ENCODE peak calls at places on chromosomes 6 and 20, in seven cellular contexts. One of them, this sample, is unnamed.
A peak's percentile ranks its signal among the peaks of the same experiment; 100 is the strongest.

GRCh38 chr6:93468291-93468690 is 48.9 kb upstream of the EPHA7 start:
- DNase-seq in heart left ventricle: no peak
- DNase-seq in spleen: no peak
- DNase-seq in mammary epithelial cell: no peak
- DNase-seq in fibroblast of lung: peak; percentile 65
- DNase-seq in pancreas: no peak
- DNase-seq in heart right ventricle: no peak
- DNase-seq in this sample: no peak

GRCh38 chr6:43940393-43941087 is 170.5 kb downstream of the VEGFA start:
- DNase-seq in heart left ventricle: no peak
- DNase-seq in spleen: peak; percentile 49
- DNase-seq in mammary epithelial cell: no peak
- DNase-seq in fibroblast of lung: no peak
- DNase-seq in pancreas: no peak
- DNase-seq in heart right ventricle: no peak
- DNase-seq in this sample: no peak

GRCh38 chr6:156061465-156061864 is 605.8 kb upstream of the NOX3 start:
- DNase-seq in heart left ventricle: no peak
- DNase-seq in spleen: no peak
- DNase-seq in mammary epithelial cell: no peak
- DNase-seq in fibroblast of lung: no peak
- DNase-seq in pancreas: no peak
- DNase-seq in heart right ventricle: no peak
- DNase-seq in this sample: no peak

GRCh38 chr6:14110001-14110818 is 7.4 kb upstream of the CD83 start:
- DNase-seq in heart left ventricle: no peak
- DNase-seq in spleen: no peak
- DNase-seq in mammary epithelial cell: no peak
- DNase-seq in fibroblast of lung: no peak
- DNase-seq in pancreas: no peak
- DNase-seq in heart right ventricle: no peak
- DNase-seq in this sample: no peak

GRCh38 chr6:53358440-53359087 is 9.8 kb upstream of the ELOVL5 start:
- DNase-seq in heart left ventricle: no peak
- DNase-seq in spleen: peak; percentile 87
- DNase-seq in mammary epithelial cell: no peak
- DNase-seq in fibroblast of lung: no peak
- DNase-seq in pancreas: peak; percentile 16
- DNase-seq in heart right ventricle: no peak
- DNase-seq in this sample: no peak

GRCh38 chr20:15327123-15327522 is 989.7 kb upstream of the FLRT3 start:
- DNase-seq in heart left ventricle: no peak
- DNase-seq in spleen: no peak
- DNase-seq in mammary epithelial cell: no peak
- DNase-seq in fibroblast of lung: no peak
- DNase-seq in pancreas: no peak
- DNase-seq in heart right ventricle: no peak
- DNase-seq in this sample: no peak

GRCh38 chr6:41939848-41940758 is 1.5 kb downstream of the CCND3 start:
- DNase-seq in heart left ventricle: no peak
- DNase-seq in spleen: peak; percentile 80
- DNase-seq in mammary epithelial cell: peak; percentile 18
- DNase-seq in fibroblast of lung: peak; percentile 61
- DNase-seq in pancreas: no peak
- DNase-seq in heart right ventricle: peak; percentile 13
- DNase-seq in this sample: no peak

GRCh38 chr6:116971959-116972358 is 94.9 kb downstream of the RFX6 start:
- DNase-seq in heart left ventricle: no peak
- DNase-seq in spleen: no peak
- DNase-seq in mammary epithelial cell: peak; percentile 30
- DNase-seq in fibroblast of lung: peak; percentile 23
- DNase-seq in pancreas: peak; percentile 13
- DNase-seq in heart right ventricle: no peak
- DNase-seq in this sample: no peak

GRCh38 chr6:166007349-166008263 is 160.0 kb downstream of the TBXT start:
- DNase-seq in heart left ventricle: peak; percentile 84
- DNase-seq in spleen: no peak
- DNase-seq in mammary epithelial cell: no peak
- DNase-seq in fibroblast of lung: peak; percentile 80
- DNase-seq in pancreas: peak; percentile 50
- DNase-seq in heart right ventricle: peak; percentile 75
- DNase-seq in this sample: no peak

DNA sequence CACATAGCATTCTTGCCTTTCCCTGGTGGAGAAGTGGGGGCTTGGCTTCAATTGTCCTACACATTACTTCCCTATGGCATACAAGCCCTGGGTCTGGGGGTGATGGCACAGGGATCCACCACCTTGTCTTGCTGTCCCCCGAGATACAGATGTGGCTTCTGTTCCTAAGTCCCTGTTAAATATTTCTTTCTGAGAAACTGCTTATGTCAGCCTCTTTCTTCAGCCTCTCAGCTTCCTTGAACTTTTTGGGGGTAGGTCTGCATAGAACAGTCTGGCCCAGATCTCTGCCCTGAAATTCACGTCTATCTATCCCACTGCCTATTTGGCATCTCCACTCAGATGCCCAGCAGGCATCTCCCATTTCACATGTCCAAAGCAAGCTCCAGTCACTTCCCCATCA is 177.4 kb downstream of the SCP2D1 start:
- DNase-seq in heart left ventricle: no peak
- DNase-seq in spleen: no peak
- DNase-seq in mammary epithelial cell: no peak
- DNase-seq in fibroblast of lung: no peak
- DNase-seq in pancreas: no peak
- DNase-seq in heart right ventricle: no peak
- DNase-seq in this sample: no peak
- TF ChIP-seq CTCF in heart left ventricle: no peak
- TF ChIP-seq CTCF in spleen: no peak
- TF ChIP-seq CTCF in mammary epithelial cell: no peak
- TF ChIP-seq CTCF in fibroblast of lung: no peak
- TF ChIP-seq CTCF in pancreas: no peak
- TF ChIP-seq CTCF in heart right ventricle: no peak
- TF ChIP-seq CTCF in this sample: no peak

GRCh38 chr6:6875818-6876470 is 231.8 kb upstream of the RREB1 start:
- DNase-seq in heart left ventricle: no peak
- DNase-seq in spleen: no peak
- DNase-seq in mammary epithelial cell: peak; percentile 71
- DNase-seq in fibroblast of lung: peak; percentile 86
- DNase-seq in pancreas: no peak
- DNase-seq in heart right ventricle: no peak
- DNase-seq in this sample: no peak
- H3K27ac ChIP-seq in heart left ventricle: no peak overlapping the region
- H3K27ac ChIP-seq in spleen: peak overlapping the region; percentile 28
- H3K27ac ChIP-seq in mammary epithelial cell: no peak overlapping the region
- H3K27ac ChIP-seq in fibroblast of lung: no peak overlapping the region
- H3K27ac ChIP-seq in pancreas: no peak overlapping the region
- H3K27ac ChIP-seq in heart right ventricle: no peak overlapping the region
- H3K27ac ChIP-seq in this sample: no peak overlapping the region

GRCh38 chr6:68639826-68640505 is 4.9 kb downstream of the ADGRB3 start:
- DNase-seq in heart left ventricle: no peak
- DNase-seq in spleen: no peak
- DNase-seq in mammary epithelial cell: no peak
- DNase-seq in fibroblast of lung: no peak
- DNase-seq in pancreas: no peak
- DNase-seq in heart right ventricle: no peak
- DNase-seq in this sample: no peak
- H3K4me3 ChIP-seq in heart left ventricle: peak overlapping the region; percentile 39
- H3K4me3 ChIP-seq in spleen: no peak overlapping the region
- H3K4me3 ChIP-seq in mammary epithelial cell: no peak overlapping the region
- H3K4me3 ChIP-seq in fibroblast of lung: peak overlapping the region; percentile 54
- H3K4me3 ChIP-seq in pancreas: peak overlapping the region; percentile 5
- H3K4me3 ChIP-seq in heart right ventricle: peak overlapping the region; percentile 40
- H3K4me3 ChIP-seq in this sample: peak overlapping the region; percentile 70

GRCh38 chr20:62141397-62142251 is 1.6 kb downstream of the PSMA7 start:
- DNase-seq in heart left ventricle: no peak
- DNase-seq in spleen: no peak
- DNase-seq in mammary epithelial cell: peak; percentile 51
- DNase-seq in fibroblast of lung: no peak
- DNase-seq in pancreas: peak; percentile 64
- DNase-seq in heart right ventricle: no peak
- DNase-seq in this sample: no peak
- TF ChIP-seq CTCF in heart left ventricle: peak; percentile 45
- TF ChIP-seq CTCF in spleen: no peak
- TF ChIP-seq CTCF in mammary epithelial cell: peak; percentile 58
- TF ChIP-seq CTCF in fibroblast of lung: peak; percentile 39
- TF ChIP-seq CTCF in pancreas: no peak
- TF ChIP-seq CTCF in heart right ventricle: no peak
- TF ChIP-seq CTCF in this sample: no peak

DNA sequence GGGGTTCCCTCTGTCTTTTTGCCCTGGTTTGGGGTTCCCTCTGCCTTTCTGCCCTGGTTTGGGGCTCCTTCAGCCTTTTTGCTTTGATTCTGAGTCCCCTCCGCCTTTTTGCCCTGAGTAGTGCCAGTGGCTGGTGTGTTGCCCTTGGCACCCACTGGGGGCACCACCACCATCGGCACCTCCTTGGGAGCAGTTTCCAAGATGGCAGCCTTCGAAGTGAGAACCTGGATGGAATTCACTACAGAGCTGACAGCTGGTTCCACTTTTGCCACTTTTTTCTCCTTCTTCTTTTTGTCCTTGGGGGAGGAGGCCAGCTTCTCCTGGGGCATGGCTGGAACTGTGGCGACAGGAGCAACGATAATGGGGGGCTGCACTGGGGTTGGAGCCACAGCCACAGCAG is 22.2 kb downstream of the RRBP1 start:
- DNase-seq in heart left ventricle: no peak
- DNase-seq in spleen: peak; percentile 17
- DNase-seq in mammary epithelial cell: no peak
- DNase-seq in fibroblast of lung: no peak
- DNase-seq in pancreas: no peak
- DNase-seq in heart right ventricle: no peak
- DNase-seq in this sample: no peak
- H3K27ac ChIP-seq in heart left ventricle: no peak overlapping the region
- H3K27ac ChIP-seq in spleen: no peak overlapping the region
- H3K27ac ChIP-seq in mammary epithelial cell: no peak overlapping the region
- H3K27ac ChIP-seq in fibroblast of lung: no peak overlapping the region
- H3K27ac ChIP-seq in pancreas: peak overlapping the region; percentile 42
- H3K27ac ChIP-seq in heart right ventricle: no peak overlapping the region
- H3K27ac ChIP-seq in this sample: no peak overlapping the region

GRCh38 chr6:124961468-124961783 is 811 bp upstream of the RNF217 start:
- DNase-seq in heart left ventricle: no peak
- DNase-seq in spleen: no peak
- DNase-seq in mammary epithelial cell: no peak
- DNase-seq in fibroblast of lung: no peak
- DNase-seq in pancreas: no peak
- DNase-seq in heart right ventricle: no peak
- DNase-seq in this sample: no peak

GRCh38 chr6:124961784-124962611 is at the start of gene RNF217:
- DNase-seq in heart left ventricle: peak; percentile 84
- DNase-seq in spleen: peak; percentile 87
- DNase-seq in mammary epithelial cell: peak; percentile 62
- DNase-seq in fibroblast of lung: peak; percentile 80
- DNase-seq in pancreas: peak; percentile 60
- DNase-seq in heart right ventricle: peak; percentile 71
- DNase-seq in this sample: peak; percentile 28

GRCh38 chr6:124963416-124964083 is 1.3 kb downstream of the RNF217 start:
- DNase-seq in heart left ventricle: no peak
- DNase-seq in spleen: no peak
- DNase-seq in mammary epithelial cell: no peak
- DNase-seq in fibroblast of lung: peak; percentile 63
- DNase-seq in pancreas: no peak
- DNase-seq in heart right ventricle: no peak
- DNase-seq in this sample: no peak

GRCh38 chr6:124964084-124964763 is 2.0 kb downstream of the RNF217 start:
- DNase-seq in heart left ventricle: no peak
- DNase-seq in spleen: no peak
- DNase-seq in mammary epithelial cell: no peak
- DNase-seq in fibroblast of lung: peak; percentile 39
- DNase-seq in pancreas: no peak
- DNase-seq in heart right ventricle: no peak
- DNase-seq in this sample: no peak

DNA sequence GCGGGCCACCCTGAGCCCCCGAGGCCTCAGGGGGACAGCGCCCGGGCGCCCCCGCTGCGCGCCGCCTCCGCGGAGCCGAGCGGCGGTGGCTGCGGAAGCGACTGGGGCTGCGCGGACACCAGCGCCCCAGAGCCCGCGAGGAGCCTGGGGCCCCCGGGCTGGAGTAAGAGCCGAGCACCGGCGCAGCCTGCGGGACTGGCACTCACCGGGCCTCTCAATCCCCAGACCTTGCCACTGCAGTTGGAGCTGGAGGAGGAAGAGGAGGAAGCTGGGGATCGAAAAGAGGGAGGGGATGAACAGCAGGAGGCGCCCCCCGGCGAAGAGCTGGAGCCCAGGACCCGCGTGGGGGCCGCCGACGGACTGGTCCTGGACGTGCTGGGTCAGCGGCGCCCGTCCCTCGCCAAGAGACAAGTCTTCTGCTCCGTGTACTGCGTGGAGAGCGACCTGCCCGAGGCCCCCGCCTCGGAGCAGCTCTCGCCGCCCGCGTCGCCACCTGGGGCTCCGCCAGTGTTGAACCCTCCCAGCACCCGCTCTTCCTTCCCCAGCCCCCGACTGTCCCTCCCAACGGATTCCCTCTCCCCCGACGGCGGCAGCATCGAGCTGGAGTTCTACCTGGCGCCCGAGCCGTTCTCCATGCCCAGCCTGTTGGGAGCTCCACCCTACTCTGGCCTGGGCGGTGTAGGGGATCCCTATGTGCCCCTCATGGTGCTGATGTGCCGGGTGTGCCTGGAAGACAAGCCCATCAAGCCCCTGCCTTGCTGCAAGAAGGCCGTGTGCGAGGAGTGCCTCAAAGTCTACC is 579 bp downstream of the RNF217 start:
- DNase-seq in heart left ventricle: peak; percentile 72
- DNase-seq in spleen: peak; percentile 85
- DNase-seq in mammary epithelial cell: peak; percentile 63
- DNase-seq in fibroblast of lung: peak; percentile 52
- DNase-seq in pancreas: peak; percentile 38
- DNase-seq in heart right ventricle: peak; percentile 45
- DNase-seq in this sample: peak; percentile 40
- H3K4me3 ChIP-seq in heart left ventricle: peak overlapping the region; percentile 85
- H3K4me3 ChIP-seq in spleen: peak overlapping the region; percentile 49
- H3K4me3 ChIP-seq in mammary epithelial cell: peak overlapping the region; percentile 74
- H3K4me3 ChIP-seq in fibroblast of lung: peak overlapping the region; percentile 85
- H3K4me3 ChIP-seq in pancreas: peak overlapping the region; percentile 71
- H3K4me3 ChIP-seq in heart right ventricle: peak overlapping the region; percentile 90
- H3K4me3 ChIP-seq in this sample: peak overlapping the region; percentile 79

DNA sequence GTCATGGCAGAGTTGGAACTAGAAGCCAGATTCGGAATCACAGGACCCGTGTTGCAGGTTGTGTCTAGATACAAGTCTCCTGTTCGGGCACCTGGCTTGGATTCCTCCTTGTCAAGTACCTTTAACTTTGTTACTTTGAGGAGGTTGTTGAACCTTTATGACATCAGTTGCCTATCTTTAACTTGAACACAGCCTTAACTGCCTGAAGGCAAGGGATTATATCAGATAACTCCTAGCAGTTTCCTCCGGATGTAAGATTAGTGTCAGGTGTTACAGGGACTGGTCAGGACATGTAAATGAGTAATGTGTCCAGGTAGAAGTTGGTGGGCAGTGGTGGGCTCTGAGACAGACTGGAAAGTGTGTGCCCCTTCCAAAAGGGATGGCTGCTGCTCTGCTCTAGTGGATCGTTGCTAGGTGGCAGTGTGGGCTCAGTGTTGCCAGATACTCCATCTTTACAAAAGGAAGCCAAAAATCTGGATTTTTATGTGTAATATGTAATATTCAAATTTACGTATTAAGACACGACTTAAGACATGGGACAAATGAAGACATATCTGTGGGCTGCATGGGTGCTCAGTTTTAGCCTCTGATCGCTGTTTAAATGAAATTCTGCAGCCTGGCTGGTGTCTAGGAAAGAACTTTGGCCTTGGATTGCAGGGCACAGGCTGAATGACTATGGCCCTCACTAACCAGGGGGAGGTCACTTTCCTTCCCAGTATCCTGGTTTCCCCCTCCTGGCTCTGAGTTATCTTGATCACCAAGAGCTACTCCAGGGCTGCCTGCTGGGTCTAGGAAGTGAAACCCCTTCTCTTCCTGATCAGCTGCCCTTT is 27.1 kb downstream of the CHMP4B start:
- DNase-seq in heart left ventricle: no peak
- DNase-seq in spleen: no peak
- DNase-seq in mammary epithelial cell: peak; percentile 52
- DNase-seq in fibroblast of lung: no peak
- DNase-seq in pancreas: no peak
- DNase-seq in heart right ventricle: no peak
- DNase-seq in this sample: peak; percentile 40
- TF ChIP-seq CTCF in heart left ventricle: no peak
- TF ChIP-seq CTCF in spleen: no peak
- TF ChIP-seq CTCF in mammary epithelial cell: peak; percentile 27
- TF ChIP-seq CTCF in fibroblast of lung: no peak
- TF ChIP-seq CTCF in pancreas: no peak
- TF ChIP-seq CTCF in heart right ventricle: no peak
- TF ChIP-seq CTCF in this sample: no peak